ENCODE peak calls at places on chromosomes 4 and X, in seven cellular contexts. One of them, this sample, is unnamed.

GRCh38 chr4:821631-822030 is 4.3 kb downstream of the CPLX1 start:
- DNase-seq in fibroblast of the conjunctiva: no peak
- DNase-seq in type B pancreatic cell: no peak
- DNase-seq in non-pigmented ciliary epithelial cell: no peak
- DNase-seq in tibial nerve: no peak
- DNase-seq in lung: no peak
- DNase-seq in EL: no peak
- DNase-seq in this sample: no peak

GRCh38 chr4:75848891-75849290 is 53.4 kb downstream of the PPEF2 start:
- DNase-seq in fibroblast of the conjunctiva: no peak
- DNase-seq in type B pancreatic cell: no peak
- DNase-seq in non-pigmented ciliary epithelial cell: no peak
- DNase-seq in tibial nerve: no peak
- DNase-seq in lung: no peak
- DNase-seq in EL: peak; percentile 77
- DNase-seq in this sample: peak; percentile 60

GRCh38 chr4:118865091-118865708 is 23.5 kb upstream of the SYNPO2 start:
- DNase-seq in fibroblast of the conjunctiva: peak; percentile 53
- DNase-seq in type B pancreatic cell: no peak
- DNase-seq in non-pigmented ciliary epithelial cell: peak; percentile 36
- DNase-seq in tibial nerve: no peak
- DNase-seq in lung: peak; percentile 41
- DNase-seq in EL: peak; percentile 47
- DNase-seq in this sample: peak; percentile 63

GRCh38 chr4:184417802-184418511 is 56.4 kb downstream of the IRF2 start:
- DNase-seq in fibroblast of the conjunctiva: peak; percentile 42
- DNase-seq in type B pancreatic cell: no peak
- DNase-seq in non-pigmented ciliary epithelial cell: peak; percentile 71
- DNase-seq in tibial nerve: no peak
- DNase-seq in lung: no peak
- DNase-seq in EL: peak; percentile 88
- DNase-seq in this sample: peak; percentile 92

GRCh38 chrX:71366674-71367256 is 608 bp downstream of the TAF1 start:
- DNase-seq in fibroblast of the conjunctiva: no peak
- DNase-seq in type B pancreatic cell: no peak
- DNase-seq in non-pigmented ciliary epithelial cell: no peak
- DNase-seq in tibial nerve: no peak
- DNase-seq in lung: peak; percentile 28
- DNase-seq in EL: peak; percentile 12
- DNase-seq in this sample: peak; percentile 38

GRCh38 chr4:158015241-158015640 is 157.6 kb downstream of the GASK1B start:
- DNase-seq in fibroblast of the conjunctiva: no peak
- DNase-seq in type B pancreatic cell: no peak
- DNase-seq in non-pigmented ciliary epithelial cell: peak; percentile 59
- DNase-seq in tibial nerve: no peak
- DNase-seq in lung: no peak
- DNase-seq in EL: peak; percentile 64
- DNase-seq in this sample: peak; percentile 63

GRCh38 chr4:47486306-47486705 is 1.2 kb downstream of the ATP10D start:
- DNase-seq in fibroblast of the conjunctiva: no peak
- DNase-seq in type B pancreatic cell: no peak
- DNase-seq in non-pigmented ciliary epithelial cell: no peak
- DNase-seq in tibial nerve: no peak
- DNase-seq in lung: no peak
- DNase-seq in EL: peak; percentile 25
- DNase-seq in this sample: peak; percentile 36

GRCh38 chr4:120685756-120686278 is 236.7 kb downstream of the PRDM5 start:
- DNase-seq in fibroblast of the conjunctiva: peak; percentile 56
- DNase-seq in type B pancreatic cell: no peak
- DNase-seq in non-pigmented ciliary epithelial cell: no peak
- DNase-seq in tibial nerve: no peak
- DNase-seq in lung: no peak
- DNase-seq in EL: no peak
- DNase-seq in this sample: no peak

GRCh38 chrX:47168495-47169073 is 23.6 kb downstream of the RBM10 start:
- DNase-seq in fibroblast of the conjunctiva: no peak
- DNase-seq in type B pancreatic cell: no peak
- DNase-seq in non-pigmented ciliary epithelial cell: no peak
- DNase-seq in tibial nerve: no peak
- DNase-seq in lung: no peak
- DNase-seq in EL: no peak
- DNase-seq in this sample: no peak

GRCh38 chr4:153154010-153154975 is 50.0 kb upstream of the TRIM2 start:
- DNase-seq in fibroblast of the conjunctiva: no peak
- DNase-seq in type B pancreatic cell: no peak
- DNase-seq in non-pigmented ciliary epithelial cell: no peak
- DNase-seq in tibial nerve: no peak
- DNase-seq in lung: peak; percentile 67
- DNase-seq in EL: peak; percentile 54
- DNase-seq in this sample: peak; percentile 68

GRCh38 chr4:114334808-114335739 is 263.5 kb upstream of the UGT8 start:
- DNase-seq in fibroblast of the conjunctiva: no peak
- DNase-seq in type B pancreatic cell: no peak
- DNase-seq in non-pigmented ciliary epithelial cell: no peak
- DNase-seq in tibial nerve: no peak
- DNase-seq in lung: no peak
- DNase-seq in EL: no peak
- DNase-seq in this sample: peak; percentile 56

GRCh38 chr4:2251795-2252529 is 9.9 kb downstream of the MXD4 start:
- DNase-seq in fibroblast of the conjunctiva: no peak
- DNase-seq in type B pancreatic cell: no peak
- DNase-seq in non-pigmented ciliary epithelial cell: no peak
- DNase-seq in tibial nerve: no peak
- DNase-seq in lung: peak; percentile 23
- DNase-seq in EL: no peak
- DNase-seq in this sample: no peak

GRCh38 chrX:43940811-43941210 is 32.4 kb downstream of the NDP start:
- DNase-seq in fibroblast of the conjunctiva: peak; percentile 10
- DNase-seq in type B pancreatic cell: no peak
- DNase-seq in non-pigmented ciliary epithelial cell: no peak
- DNase-seq in tibial nerve: no peak
- DNase-seq in lung: no peak
- DNase-seq in EL: peak; percentile 5
- DNase-seq in this sample: no peak

GRCh38 chrX:51894697-51895336 is 1.4 kb downstream of the MAGED1 start:
- DNase-seq in fibroblast of the conjunctiva: no peak
- DNase-seq in type B pancreatic cell: no peak
- DNase-seq in non-pigmented ciliary epithelial cell: no peak
- DNase-seq in tibial nerve: no peak
- DNase-seq in lung: no peak
- DNase-seq in EL: peak; percentile 32
- DNase-seq in this sample: peak; percentile 56

GRCh38 chr4:109432676-109433075 is 939 bp upstream of the SEC24B start:
- DNase-seq in fibroblast of the conjunctiva: peak; percentile 40
- DNase-seq in type B pancreatic cell: no peak
- DNase-seq in non-pigmented ciliary epithelial cell: peak; percentile 52
- DNase-seq in tibial nerve: no peak
- DNase-seq in lung: no peak
- DNase-seq in EL: peak; percentile 47
- DNase-seq in this sample: peak; percentile 78

GRCh38 chr4:152901205-152901604 is 34.9 kb upstream of the FHDC1 start:
- DNase-seq in fibroblast of the conjunctiva: no peak
- DNase-seq in type B pancreatic cell: no peak
- DNase-seq in non-pigmented ciliary epithelial cell: no peak
- DNase-seq in tibial nerve: no peak
- DNase-seq in lung: no peak
- DNase-seq in EL: no peak
- DNase-seq in this sample: no peak

GRCh38 chr4:102363033-102363432 is 17.8 kb upstream of the SLC39A8 start:
- DNase-seq in fibroblast of the conjunctiva: no peak
- DNase-seq in type B pancreatic cell: no peak
- DNase-seq in non-pigmented ciliary epithelial cell: no peak
- DNase-seq in tibial nerve: no peak
- DNase-seq in lung: no peak
- DNase-seq in EL: no peak
- DNase-seq in this sample: no peak

GRCh38 chr4:151887816-151888180 is 127.0 kb upstream of the GATB start:
- DNase-seq in fibroblast of the conjunctiva: no peak
- DNase-seq in type B pancreatic cell: no peak
- DNase-seq in non-pigmented ciliary epithelial cell: no peak
- DNase-seq in tibial nerve: no peak
- DNase-seq in lung: no peak
- DNase-seq in EL: no peak
- DNase-seq in this sample: no peak